ENCODE peak calls at places on chromosomes 4 and X, in five cellular contexts. One of them, this sample, is unnamed.

GRCh38 chr4:40379248-40379647 is 44.1 kb downstream of the CHRNA9 start:
- DNase-seq in psoas muscle: no peak
- DNase-seq in fibroblast of lung: no peak
- DNase-seq in lower lobe of right lung: no peak
- DNase-seq in right atrium auricular region: no peak
- DNase-seq in this sample: no peak

GRCh38 chr4:70925899-70926635 is 23.9 kb downstream of the MOB1B start:
- DNase-seq in psoas muscle: no peak
- DNase-seq in right atrium auricular region: no peak
- DNase-seq in fibroblast of lung: no peak
- DNase-seq in lower lobe of right lung: no peak
- DNase-seq in this sample: no peak

GRCh38 chr4:36310793-36311192 is 29.4 kb downstream of the DTHD1 start:
- DNase-seq in right atrium auricular region: peak; percentile 60
- DNase-seq in lower lobe of right lung: no peak
- DNase-seq in fibroblast of lung: no peak
- DNase-seq in psoas muscle: no peak
- DNase-seq in this sample: no peak

GRCh38 chrX:7985568-7985967 is 58.4 kb upstream of the PNPLA4 start:
- DNase-seq in right atrium auricular region: no peak
- DNase-seq in lower lobe of right lung: no peak
- DNase-seq in psoas muscle: no peak
- DNase-seq in fibroblast of lung: peak; percentile 74
- DNase-seq in this sample: no peak

GRCh38 chr4:31089815-31090214 is 369.6 kb downstream of the PCDH7 start:
- DNase-seq in right atrium auricular region: no peak
- DNase-seq in lower lobe of right lung: peak; percentile 49
- DNase-seq in psoas muscle: no peak
- DNase-seq in fibroblast of lung: peak; percentile 85
- DNase-seq in this sample: peak; percentile 45

GRCh38 chrX:23937100-23937499 is 29.3 kb downstream of the CXorf58 start:
- DNase-seq in right atrium auricular region: no peak
- DNase-seq in fibroblast of lung: no peak
- DNase-seq in lower lobe of right lung: no peak
- DNase-seq in psoas muscle: no peak
- DNase-seq in this sample: peak; percentile 13

GRCh38 chr4:183403486-183403885 is 41.0 kb upstream of the CDKN2AIP start:
- DNase-seq in lower lobe of right lung: no peak
- DNase-seq in fibroblast of lung: no peak
- DNase-seq in right atrium auricular region: no peak
- DNase-seq in psoas muscle: no peak
- DNase-seq in this sample: peak; percentile 10

GRCh38 chrX:111098874-111099273 is 2.9 kb downstream of the PAK3 start:
- DNase-seq in lower lobe of right lung: peak; percentile 52
- DNase-seq in fibroblast of lung: peak; percentile 17
- DNase-seq in psoas muscle: no peak
- DNase-seq in right atrium auricular region: no peak
- DNase-seq in this sample: peak; percentile 16

GRCh38 chr4:80307774-80308465 is 27.6 kb upstream of the CFAP299 start:
- DNase-seq in fibroblast of lung: peak; percentile 87
- DNase-seq in right atrium auricular region: no peak
- DNase-seq in psoas muscle: no peak
- DNase-seq in lower lobe of right lung: no peak
- DNase-seq in this sample: peak; percentile 52

GRCh38 chrX:119648421-119648775 is 42.2 kb upstream of the NKRF start:
- DNase-seq in lower lobe of right lung: no peak
- DNase-seq in right atrium auricular region: no peak
- DNase-seq in psoas muscle: no peak
- DNase-seq in fibroblast of lung: no peak
- DNase-seq in this sample: no peak

GRCh38 chr4:53197760-53198150 is 168.1 kb downstream of the SCFD2 start:
- DNase-seq in right atrium auricular region: no peak
- DNase-seq in fibroblast of lung: no peak
- DNase-seq in lower lobe of right lung: no peak
- DNase-seq in psoas muscle: no peak
- DNase-seq in this sample: peak; percentile 39

GRCh38 chrX:106919932-106920452 is at the start of gene CLDN2:
- DNase-seq in fibroblast of lung: no peak
- DNase-seq in psoas muscle: no peak
- DNase-seq in lower lobe of right lung: no peak
- DNase-seq in right atrium auricular region: no peak
- DNase-seq in this sample: no peak

GRCh38 chr4:174120446-174121142 is 162.9 kb downstream of the FBXO8 start:
- DNase-seq in right atrium auricular region: peak; percentile 62
- DNase-seq in fibroblast of lung: peak; percentile 71
- DNase-seq in lower lobe of right lung: no peak
- DNase-seq in psoas muscle: peak; percentile 20
- DNase-seq in this sample: peak; percentile 88

GRCh38 chr4:14679906-14680305 is 322.4 kb upstream of the CPEB2 start:
- DNase-seq in lower lobe of right lung: no peak
- DNase-seq in right atrium auricular region: no peak
- DNase-seq in psoas muscle: no peak
- DNase-seq in fibroblast of lung: no peak
- DNase-seq in this sample: no peak

GRCh38 chr4:13627185-13627605 is 330 bp downstream of the BOD1L1 start:
- DNase-seq in psoas muscle: peak; percentile 27
- DNase-seq in lower lobe of right lung: peak; percentile 58
- DNase-seq in fibroblast of lung: peak; percentile 19
- DNase-seq in right atrium auricular region: no peak
- DNase-seq in this sample: no peak

GRCh38 chr4:95547708-95548471 is 883 bp downstream of the UNC5C start:
- DNase-seq in right atrium auricular region: peak; percentile 68
- DNase-seq in lower lobe of right lung: peak; percentile 56
- DNase-seq in psoas muscle: peak; percentile 35
- DNase-seq in fibroblast of lung: peak; percentile 55
- DNase-seq in this sample: peak; percentile 58

GRCh38 chr4:23827971-23828680 is 61.7 kb downstream of the PPARGC1A start:
- DNase-seq in lower lobe of right lung: no peak
- DNase-seq in right atrium auricular region: no peak
- DNase-seq in fibroblast of lung: peak; percentile 70
- DNase-seq in psoas muscle: no peak
- DNase-seq in this sample: no peak

DNA sequence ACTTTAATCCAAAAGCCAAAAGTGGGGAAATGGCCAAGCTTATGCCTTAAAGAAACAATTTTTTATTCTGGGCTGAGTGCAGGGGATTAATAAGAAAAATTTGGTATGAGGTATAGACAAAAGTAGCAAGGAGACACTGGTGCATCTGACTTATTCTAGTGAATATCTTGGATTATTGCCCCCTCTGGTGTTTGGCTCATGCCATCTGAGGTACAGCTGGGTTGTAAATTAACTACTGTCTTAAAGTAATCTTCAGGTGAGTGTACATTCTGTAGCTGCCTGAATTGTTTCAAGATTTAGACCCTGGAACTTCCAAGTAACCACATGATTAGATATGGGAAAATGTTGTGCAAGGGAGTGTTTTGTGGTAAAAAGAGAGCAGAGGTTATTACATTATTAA is 988.7 kb downstream of the FAM133A start:
- DNase-seq in psoas muscle: no peak
- DNase-seq in fibroblast of lung: no peak
- DNase-seq in lower lobe of right lung: no peak
- DNase-seq in right atrium auricular region: no peak
- DNase-seq in this sample: no peak
- TF ChIP-seq CTCF in psoas muscle: no peak
- TF ChIP-seq CTCF in fibroblast of lung: no peak
- TF ChIP-seq CTCF in lower lobe of right lung: peak; percentile 9
- TF ChIP-seq CTCF in right atrium auricular region: no peak
- TF ChIP-seq CTCF in this sample: no peak

DNA sequence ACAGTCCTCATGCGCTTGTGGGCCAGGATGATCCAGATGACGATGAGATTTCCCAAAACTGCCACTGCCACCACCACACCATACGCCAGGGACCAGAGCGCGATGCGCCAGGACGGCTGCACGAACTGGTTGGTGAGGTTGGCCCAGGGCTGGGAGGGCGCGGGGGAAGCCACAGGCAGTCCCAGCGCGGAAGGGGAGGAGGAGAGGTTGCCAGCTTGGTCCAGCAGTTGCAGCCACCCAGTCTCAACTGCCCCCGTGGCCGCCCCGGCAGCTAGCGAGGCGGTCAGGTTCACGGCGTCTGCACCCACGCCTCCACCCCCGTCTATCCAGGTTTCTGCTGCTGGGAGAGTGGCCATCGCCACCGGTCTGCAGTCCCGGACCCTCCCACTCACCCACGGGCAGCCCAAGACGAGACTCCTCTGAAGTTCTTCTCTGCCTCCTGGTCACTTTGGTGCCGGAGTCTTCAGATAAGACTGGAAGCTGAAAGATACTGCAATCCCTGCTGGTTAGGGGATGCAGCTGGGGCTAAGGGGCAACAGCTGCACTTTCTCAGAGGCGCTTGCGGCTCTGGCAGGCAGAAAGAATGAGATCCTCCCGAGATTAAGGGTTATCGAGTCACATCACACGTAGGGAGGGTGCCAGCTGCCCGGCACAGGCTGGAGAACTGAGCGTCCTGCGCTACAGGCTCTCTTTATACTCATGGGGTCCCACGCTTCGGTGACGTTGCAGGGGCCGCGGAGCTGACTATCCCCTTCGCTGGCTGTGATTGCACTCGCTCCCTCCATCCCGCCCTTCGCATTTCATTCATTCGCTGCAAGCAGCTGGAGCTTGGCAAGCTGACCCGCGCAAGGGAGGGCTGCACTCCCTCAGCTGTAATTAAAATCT is at the start of gene TACR3:
- DNase-seq in lower lobe of right lung: no peak
- DNase-seq in psoas muscle: no peak
- DNase-seq in right atrium auricular region: no peak
- DNase-seq in fibroblast of lung: peak; percentile 8
- DNase-seq in this sample: no peak
- H3K4me3 ChIP-seq in lower lobe of right lung: peak within 1 kb of the TSS; percentile 26
- H3K4me3 ChIP-seq in psoas muscle: peak within 1 kb of the TSS; percentile 42
- H3K4me3 ChIP-seq in right atrium auricular region: no peak within 1 kb of the TSS
- H3K4me3 ChIP-seq in fibroblast of lung: no peak within 1 kb of the TSS
- H3K4me3 ChIP-seq in this sample: no peak within 1 kb of the TSS

GRCh38 chrX:131783555-131784338 is 239.4 kb upstream of the STK26 start:
- DNase-seq in lower lobe of right lung: no peak
- DNase-seq in right atrium auricular region: peak; percentile 83
- DNase-seq in psoas muscle: peak; percentile 52
- DNase-seq in fibroblast of lung: peak; percentile 75
- DNase-seq in this sample: no peak
- TF ChIP-seq CTCF in lower lobe of right lung: no peak
- TF ChIP-seq CTCF in right atrium auricular region: no peak
- TF ChIP-seq CTCF in psoas muscle: peak; percentile 66
- TF ChIP-seq CTCF in fibroblast of lung: no peak
- TF ChIP-seq CTCF in this sample: no peak

DNA sequence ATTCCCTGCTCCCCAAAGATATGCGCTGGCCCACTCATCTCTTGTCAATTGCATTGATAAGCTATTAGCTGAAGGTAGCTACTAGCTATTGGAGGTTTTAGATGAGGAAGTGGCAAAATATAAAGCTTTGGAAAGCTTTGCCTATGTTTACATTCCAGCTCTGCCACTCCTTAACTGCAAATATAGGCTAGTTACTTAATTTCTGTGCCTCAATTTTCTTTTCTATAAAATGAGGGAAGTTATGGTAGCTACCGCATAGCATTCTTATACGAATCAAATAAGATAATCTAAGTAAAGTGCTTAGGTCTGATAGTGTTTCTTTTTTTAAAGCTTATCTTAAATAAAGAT is 47.7 kb upstream of the RASGEF1B start:
- DNase-seq in fibroblast of lung: no peak
- DNase-seq in psoas muscle: no peak
- DNase-seq in lower lobe of right lung: no peak
- DNase-seq in right atrium auricular region: no peak
- DNase-seq in this sample: no peak
- H3K4me3 ChIP-seq in fibroblast of lung: no peak overlapping the region
- H3K4me3 ChIP-seq in psoas muscle: no peak overlapping the region
- H3K4me3 ChIP-seq in lower lobe of right lung: no peak overlapping the region
- H3K4me3 ChIP-seq in right atrium auricular region: no peak overlapping the region
- H3K4me3 ChIP-seq in this sample: no peak overlapping the region

This sample was measured in cardiac fibroblast.